ENCODE peak calls at places on chromosomes 4 and X, in six cellular contexts. J is kidney glomerular epithelial cell, O is tibial artery, W is mammary epithelial cell, M is HT1080, Q is iris pigment epithelial cell. U is an unnamed sample.

GRCh38 chrX:8916697-8917096 is 115.5 kb upstream of the FAM9A start:
- DNase-seq in J (no peak), O (no peak), W (no peak), M (no peak), Q (no peak), U (no peak)

GRCh38 chr4:7206856-7207567 is 14.7 kb downstream of the SORCS2 start:
- DNase-seq in J (peak), O (peak), W (peak), M (peak), Q (peak), U (peak)

GRCh38 chr4:170741856-170742255 is 652.1 kb upstream of the AADAT start:
- DNase-seq in J (peak), O (no peak), W (peak), M (peak), Q (peak), U (no peak)

GRCh38 chrX:2584216-2584615 is 83.4 kb upstream of the DHRSX start:
- DNase-seq in J (no peak), O (peak), W (no peak), M (no peak), Q (no peak), U (no peak)

GRCh38 chr4:174406416-174406815 is 115.9 kb downstream of the HPGD start:
- DNase-seq in J (no peak), O (no peak), W (no peak), M (no peak), Q (no peak), U (no peak)

GRCh38 chr4:54229631-54230478 is 762 bp downstream of the PDGFRA start:
- DNase-seq in J (no peak), O (peak), W (no peak), M (no peak), Q (peak), U (peak)

GRCh38 chrX:105650577-105650976 is 171.8 kb upstream of the NRK start:
- DNase-seq in J (no peak), O (no peak), W (no peak), M (no peak), Q (no peak), U (no peak)

GRCh38 chr4:59044316-59044715 is 1934.1 kb upstream of the IGFBP7 start:
- DNase-seq in J (no peak), O (no peak), W (no peak), M (no peak), Q (no peak), U (no peak)

GRCh38 chr4:141081921-141082381 is 51.3 kb downstream of the RNF150 start:
- DNase-seq in J (no peak), O (no peak), W (no peak), M (no peak), Q (peak), U (peak)

GRCh38 chrX:115460565-115460888 is 100.4 kb upstream of the PLS3 start:
- DNase-seq in J (no peak), O (no peak), W (peak), M (no peak), Q (peak), U (no peak)

GRCh38 chr4:83486457-83487129 is 1.7 kb upstream of the ABRAXAS1 start:
- DNase-seq in J (no peak), O (no peak), W (no peak), M (no peak), Q (no peak), U (no peak)

GRCh38 chrX:8235026-8235425 is 64.0 kb upstream of the VCX2 start:
- DNase-seq in J (no peak), O (no peak), W (no peak), M (peak), Q (peak), U (no peak)

GRCh38 chr4:40864531-40864930 is 114.8 kb downstream of the NSUN7 start:
- DNase-seq in J (no peak), O (no peak), W (no peak), M (no peak), Q (no peak), U (no peak)

GRCh38 chr4:65302145-65302544 is 368.1 kb downstream of the EPHA5 start:
- DNase-seq in J (no peak), O (no peak), W (no peak), M (no peak), Q (no peak), U (peak)

U was measured in RPMI7951.